ENCODE peak calls at places on chromosomes 3 and 15, in nine cellular contexts. C, U, R, P, A, T, Z, D and Q are unnamed samples.

GRCh38 chr3:72680766-72681165 is 167.5 kb downstream of the SHQ1 start:
- DNase-seq in Z (no peak), C (no peak), A (no peak), T (no peak), R (no peak), P (no peak), D (no peak), U (no peak), Q (no peak)

GRCh38 chr15:33384307-33384706 is 73.5 kb downstream of the RYR3 start:
- DNase-seq in U (no peak), A (no peak), R (no peak), C (no peak), T (no peak), P (no peak), Z (no peak), D (no peak), Q (no peak)

GRCh38 chr3:66041116-66041515 is 2.4 kb upstream of the MAGI1 start:
- DNase-seq in P (no peak), C (no peak), D (no peak), R (no peak), U (no peak), Z (no peak), A (no peak), T (no peak), Q (no peak)

GRCh38 chr3:138964923-138965322 is 17.9 kb downstream of the FOXL2NB start:
- DNase-seq in Z (no peak), R (no peak), U (no peak), P (no peak), T (no peak), C (no peak), A (no peak), D (no peak), Q (no peak)

GRCh38 chr3:72594615-72595215 is 253.5 kb downstream of the SHQ1 start:
- DNase-seq in A (no peak), Z (peak; percentile 7), U (no peak), T (no peak), D (no peak), C (no peak), R (no peak), P (no peak), Q (no peak)

GRCh38 chr3:82055792-82056191 is 294.3 kb upstream of the GBE1 start:
- DNase-seq in C (no peak), T (no peak), Z (no peak), P (no peak), D (no peak), R (no peak), A (no peak), U (peak; percentile 19), Q (no peak)

GRCh38 chr3:77618686-77619085 is 578.8 kb downstream of the ROBO2 start:
- DNase-seq in D (no peak), Z (no peak), A (no peak), T (no peak), C (no peak), U (no peak), R (no peak), P (no peak), Q (no peak)

GRCh38 chr3:120331071-120331470 is 18.1 kb downstream of the LRRC58 start:
- DNase-seq in Z (no peak), P (no peak), U (no peak), A (no peak), C (no peak), R (no peak), T (no peak), D (no peak), Q (no peak)

GRCh38 chr3:194497799-194498575 is 11.2 kb upstream of the ATP13A3 start:
- DNase-seq in T (no peak), P (no peak), R (no peak), Z (no peak), C (no peak), A (no peak), U (no peak), D (no peak), Q (peak; percentile 54)

GRCh38 chr3:138493804-138494606 is 59.6 kb downstream of the ESYT3 start:
- DNase-seq in C (no peak), D (no peak), P (no peak), A (no peak), Z (no peak), R (no peak), T (no peak), U (no peak), Q (no peak)

GRCh38 chr3:69096299-69096698 is 11.6 kb downstream of the ARL6IP5 start:
- DNase-seq in A (no peak), R (no peak), Z (no peak), T (no peak), C (no peak), U (no peak), D (no peak), P (no peak), Q (no peak)

GRCh38 chr3:20073683-20074082 is 33.4 kb downstream of the KAT2B start:
- DNase-seq in P (no peak), C (no peak), A (no peak), Z (no peak), R (no peak), T (no peak), D (no peak), U (no peak), Q (no peak)

GRCh38 chr15:39287322-39288195 is 293.3 kb upstream of the THBS1 start:
- DNase-seq in D (no peak), Z (no peak), P (no peak), T (no peak), C (no peak), R (no peak), U (no peak), A (no peak), Q (no peak)

GRCh38 chr3:24349367-24350019 is 145.2 kb downstream of the THRB start:
- DNase-seq in R (no peak), A (no peak), Z (peak; percentile 25), T (no peak), C (no peak), P (no peak), D (no peak), U (no peak), Q (no peak)

GRCh38 chr3:155101398-155101797 is 21.3 kb downstream of the MME start:
- DNase-seq in U (no peak), Z (no peak), T (no peak), R (no peak), A (no peak), P (no peak), D (no peak), C (no peak), Q (no peak)

GRCh38 chr3:112499328-112499727 is at the start of gene BTLA:
- DNase-seq in T (no peak), P (no peak), U (no peak), D (no peak), Z (no peak), R (no peak), A (peak; percentile 11), C (peak; percentile 43), Q (no peak)

GRCh38 chr3:11250902-11251806 is 21.0 kb upstream of the ATG7 start:
- DNase-seq in P (no peak), R (no peak), A (no peak), U (no peak), T (no peak), D (no peak), C (no peak), Z (no peak), Q (no peak)

GRCh38 chr3:15276028-15276717 is 56.2 kb downstream of the SH3BP5 start:
- DNase-seq in T (no peak), A (no peak), U (no peak), R (no peak), C (no peak), Z (no peak), D (no peak), P (no peak), Q (peak; percentile 37)